ENCODE peak calls at places on chromosomes 13 and 19, in four cellular contexts. E is dorsolateral prefrontal cortex, X is IMR-90, U is psoas muscle. Q is an unnamed sample. For H3K27me3, the result is how much of the 10 kb centered on the place peaks cover.

GRCh38 chr13:32883501-32883900 is 132.7 kb upstream of the KL start:
- DNase-seq in E (no peak), X (peak), U (no peak), Q (peak)

GRCh38 chr13:21243045-21243842 is 66.8 kb downstream of the MRPL57 start:
- DNase-seq in X (no peak), E (no peak), U (no peak), Q (no peak)

GRCh38 chr19:45492627-45493470 is 4.0 kb downstream of the RTN2 start:
- DNase-seq in U (peak), X (peak), E (peak), Q (no peak)

GRCh38 chr13:96900992-96901391 is 93.3 kb downstream of the OXGR1 start:
- DNase-seq in X (no peak), U (no peak), E (no peak), Q (no peak)

GRCh38 chr13:44153536-44153935 is 220.1 kb upstream of the SERP2 start:
- DNase-seq in E (no peak), X (no peak), U (no peak), Q (no peak)

GRCh38 chr19:45668342-45668871 is 386 bp downstream of the GIPR start:
- DNase-seq in X (no peak), U (no peak), E (no peak), Q (no peak)

GRCh38 chr19:1248454-1249297 is at the start of gene MIDN:
- DNase-seq in X (peak), E (no peak), U (peak), Q (peak)

GRCh38 chr19:52695996-52696395 is 38.8 kb downstream of the ZNF611 start:
- DNase-seq in U (no peak), X (no peak), E (no peak), Q (no peak)

GRCh38 chr13:39347926-39348901 is 254.8 kb downstream of the LHFPL6 start:
- DNase-seq in U (no peak), E (no peak), X (no peak), Q (no peak)

GRCh38 chr19:916645-917322 is 349 bp upstream of the KISS1R start:
- DNase-seq in E (no peak), X (no peak), U (no peak), Q (no peak)

GRCh38 chr13:71644579-71644978 is 222.4 kb downstream of the DACH1 start:
- DNase-seq in U (no peak), E (no peak), X (no peak), Q (no peak)

GRCh38 chr13:71638728-71639127 is 228.3 kb downstream of the DACH1 start:
- DNase-seq in X (no peak), U (no peak), E (no peak), Q (no peak)

GRCh38 chr13:71645467-71645866 is 221.5 kb downstream of the DACH1 start:
- DNase-seq in E (no peak), U (no peak), X (no peak), Q (no peak)

GRCh38 chr13:71643466-71643865 is 223.5 kb downstream of the DACH1 start:
- DNase-seq in U (no peak), X (no peak), E (no peak), Q (no peak)
- H3K4me3 ChIP-seq in U (no peak), X (no peak), E (no peak), Q (no peak)

GRCh38 chr13:99995104-99995502 is 13.5 kb downstream of the ZIC2 start:
- DNase-seq in X (no peak), U (no peak), E (no peak), Q (no peak)
- H3K27me3 ChIP-seq in X (half or more), U (under half), E (half or more), Q (under half)

DNA sequence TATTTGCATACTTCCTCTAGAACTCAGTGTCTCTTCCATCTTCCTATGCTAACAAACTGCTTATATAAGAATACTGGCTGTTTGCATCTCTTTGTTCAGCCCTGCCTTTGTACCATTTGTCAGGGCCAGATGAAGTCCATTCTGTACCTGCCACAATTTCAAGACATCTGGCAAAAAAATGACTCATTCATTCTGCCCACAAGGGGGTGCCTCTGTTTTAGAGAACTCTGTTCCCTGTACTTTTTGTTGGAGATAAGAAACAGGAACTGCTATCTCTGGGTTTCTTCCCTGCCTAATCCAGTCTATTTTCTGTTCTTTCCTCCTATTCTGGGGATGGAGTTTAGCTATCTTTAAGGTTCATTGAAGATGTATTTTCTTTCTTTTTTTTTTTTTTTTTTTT is 23.0 kb downstream of the ZNF568 start:
- DNase-seq in U (no peak), E (no peak), X (no peak), Q (no peak)
- TF ChIP-seq CTCF in U (no peak), E (no peak), X (no peak), Q (no peak)

GRCh38 chr19:35755160-35755549 is 1.7 kb downstream of the HSPB6 start:
- DNase-seq in E (no peak), X (no peak), U (no peak), Q (no peak)
- H3K4me3 ChIP-seq in E (no peak), X (peak), U (peak), Q (peak)

DNA sequence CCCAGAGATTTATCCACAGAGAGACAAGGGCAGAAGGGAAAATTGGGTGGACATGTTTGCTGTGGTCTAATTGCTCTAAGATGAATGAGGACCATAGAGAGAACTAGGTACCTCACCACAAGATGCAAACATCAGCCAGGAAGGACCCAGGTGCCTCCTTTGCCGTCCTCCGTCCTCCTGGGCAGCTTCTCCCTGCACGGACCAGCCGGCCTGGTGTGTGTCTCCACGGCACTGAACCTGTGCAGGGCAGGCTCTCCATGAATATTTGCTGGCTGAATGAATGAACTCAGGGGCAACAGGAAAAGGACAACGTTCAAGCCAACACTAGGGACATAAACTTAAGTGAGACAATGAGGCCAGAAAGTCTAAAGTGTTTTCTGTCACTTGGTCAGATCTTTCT is 143.9 kb downstream of the ZNF536 start:
- DNase-seq in U (no peak), X (no peak), E (no peak), Q (no peak)
- H3K27me3 ChIP-seq in U (under half), X (under half), E (under half), Q (under half)

DNA sequence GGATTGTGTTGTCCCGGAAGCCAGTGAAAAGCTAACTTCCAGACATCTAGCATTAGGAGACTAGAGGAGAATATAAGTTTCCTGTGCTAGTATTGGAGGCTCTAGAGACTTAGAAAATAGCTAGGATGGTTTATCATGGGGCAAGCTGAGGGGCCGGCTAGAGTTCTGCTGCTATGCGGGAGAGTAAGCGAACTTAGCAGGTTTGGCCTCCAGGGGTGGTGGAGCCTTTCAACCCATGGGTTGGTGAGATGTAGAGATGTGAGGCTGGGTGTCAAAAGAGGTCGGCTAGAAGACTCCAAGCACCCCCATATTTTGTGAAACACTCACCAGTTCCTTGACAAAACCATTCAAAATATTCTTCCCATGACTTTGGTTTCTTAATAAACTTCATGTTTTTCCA is 4.4 kb downstream of the SULT2A1 start:
- DNase-seq in U (no peak), E (no peak), X (no peak), Q (no peak)
- TF ChIP-seq CTCF in U (no peak), E (no peak), X (no peak), Q (no peak)

GRCh38 chr19:17447704-17448189 is 721 bp downstream of the TMEM221 start:
- DNase-seq in U (no peak), X (no peak), E (no peak), Q (no peak)
- H3K4me3 ChIP-seq in U (peak), X (peak), E (peak), Q (no peak)

GRCh38 chr13:98293103-98293502 is 116.0 kb upstream of the RNF113B start:
- DNase-seq in X (no peak), U (no peak), E (no peak), Q (no peak)

GRCh38 chr13:98291658-98292057 is 114.6 kb upstream of the RNF113B start:
- DNase-seq in X (no peak), U (no peak), E (no peak), Q (peak)

GRCh38 chr13:98293570-98294142 is 116.6 kb upstream of the RNF113B start:
- DNase-seq in U (no peak), X (peak), E (no peak), Q (no peak)

GRCh38 chr13:98289339-98289935 is 112.4 kb upstream of the RNF113B start:
- DNase-seq in X (no peak), E (no peak), U (no peak), Q (no peak)

DNA sequence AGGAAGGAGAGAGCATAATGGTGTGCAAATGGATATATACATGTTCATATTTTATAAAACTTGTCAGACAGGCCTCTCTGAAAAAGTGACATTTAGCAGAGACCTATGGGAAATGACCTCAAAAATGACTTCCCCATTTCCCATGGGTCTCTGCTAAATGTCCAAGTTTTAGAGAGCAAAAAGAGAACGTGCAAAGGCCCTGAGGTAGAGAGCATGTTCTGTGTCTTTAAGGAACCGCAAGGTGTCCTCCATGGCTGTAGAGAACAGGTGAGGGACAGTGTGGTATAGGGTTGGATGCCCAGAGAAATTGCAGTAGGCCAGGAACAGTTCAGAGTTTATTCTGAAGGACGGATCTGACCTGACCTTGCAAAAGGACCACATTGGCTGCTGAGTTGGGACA is 113.2 kb upstream of the RNF113B start:
- DNase-seq in U (no peak), X (no peak), E (no peak), Q (no peak)
- H3K27me3 ChIP-seq in U (under half), X (under half), E (under half), Q (under half)

DNA sequence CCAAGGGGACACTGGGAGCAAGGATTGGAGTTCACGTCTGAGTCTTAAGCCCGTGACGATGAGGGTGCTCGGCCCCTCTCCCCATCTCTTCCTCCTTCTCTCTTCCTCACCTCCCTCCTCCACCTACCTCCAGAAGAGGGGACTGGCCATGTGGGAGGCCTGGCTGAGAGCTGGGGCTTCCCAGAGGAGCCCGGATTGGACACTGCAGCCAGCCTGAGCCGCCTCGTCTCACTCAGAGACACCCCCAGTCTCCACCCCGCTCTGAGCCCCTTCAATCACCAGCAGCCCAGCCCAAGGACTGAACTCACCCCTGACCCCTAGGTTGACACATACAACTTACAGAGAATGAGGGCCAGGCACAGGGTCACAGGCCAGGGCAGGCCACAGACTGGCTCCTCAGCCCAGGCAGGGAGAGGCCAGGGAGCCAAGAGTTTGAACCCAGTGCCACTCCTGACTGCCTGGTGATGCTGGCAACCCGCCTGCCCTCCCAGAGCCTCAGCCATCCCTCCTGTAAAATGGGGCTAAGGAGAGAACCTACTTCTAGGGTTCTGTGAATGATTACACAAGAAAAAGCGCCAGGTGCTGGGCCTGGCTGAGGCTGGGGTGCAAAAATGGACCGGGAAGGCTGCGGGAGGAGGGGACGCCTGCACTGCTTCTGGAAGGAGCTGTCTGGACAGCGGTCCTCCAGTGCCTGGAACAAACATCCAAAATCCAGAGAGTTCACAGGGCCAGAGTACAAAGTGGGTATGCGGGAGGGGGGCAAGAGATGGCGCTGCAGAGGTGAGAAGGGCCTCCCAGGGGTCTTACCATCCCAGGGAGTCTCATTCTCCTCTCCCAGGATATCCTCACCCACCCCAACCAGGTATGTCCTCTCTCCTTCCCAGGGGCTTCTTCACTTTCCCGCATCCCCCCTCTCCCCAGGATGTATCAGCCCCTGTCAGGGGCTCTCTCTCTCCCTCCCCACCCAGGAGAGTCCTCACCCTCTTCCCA is 1.1 kb downstream of the CD79A start:
- DNase-seq in X (no peak), U (no peak), E (no peak), Q (no peak)
- TF ChIP-seq CTCF in X (no peak), U (no peak), E (no peak), Q (no peak)

GRCh38 chr19:48738557-48739399 is 1.6 kb downstream of the RASIP1 start:
- DNase-seq in U (peak), X (peak), E (peak), Q (peak)

GRCh38 chr19:48739400-48739825 is 997 bp downstream of the RASIP1 start:
- DNase-seq in U (no peak), E (no peak), X (no peak), Q (no peak)

GRCh38 chr19:48741222-48741999 is 1.0 kb upstream of the RASIP1 start:
- DNase-seq in E (no peak), X (no peak), U (peak), Q (peak)

GRCh38 chr19:48739835-48740704 is at the start of gene RASIP1:
- DNase-seq in X (no peak), U (peak), E (no peak), Q (no peak)

DNA sequence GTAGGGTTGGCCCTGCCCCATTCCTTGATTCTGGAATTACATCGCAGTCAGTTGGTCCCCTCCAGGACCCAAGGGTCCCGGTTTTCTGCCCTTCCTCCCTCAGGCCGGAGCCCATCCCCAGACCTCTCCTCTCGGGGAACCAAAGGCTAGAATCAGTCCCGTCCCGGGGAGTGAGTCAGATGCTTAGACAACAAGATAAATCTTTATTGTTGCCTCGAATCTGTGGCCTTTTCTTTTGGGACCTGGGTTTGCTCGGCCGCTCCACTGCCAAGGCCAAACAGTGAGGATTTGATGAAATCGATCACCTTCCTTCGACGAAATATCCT is 258 bp upstream of the RASIP1 start:
- DNase-seq in E (no peak), X (no peak), U (no peak), Q (no peak)
- H3K4me3 ChIP-seq in E (peak), X (no peak), U (peak), Q (no peak)

Q was measured in testis.